ENCODE peak calls at places on chromosome 16, in ten cellular contexts. Z is A549, J is left lung, F is stomach, K is psoas muscle, G is tibial artery, M is PC-3, Q is heart left ventricle, T is upper lobe of left lung, Y is fibroblast of lung. C is an unnamed sample.

GRCh38 chr16:64240586-64240985 is 881.3 kb downstream of the CDH11 start:
- DNase-seq in Z (no peak), J (no peak), F (no peak), K (no peak), G (no peak), M (peak; percentile 37), Q (no peak), T (no peak), Y (no peak), C (no peak)

GRCh38 chr16:55873122-55873521 is 2.1 kb downstream of the CES5A start:
- DNase-seq in Z (no peak), J (no peak), F (no peak), K (no peak), G (no peak), M (no peak), Q (no peak), T (no peak), Y (no peak), C (no peak)

GRCh38 chr16:69105501-69106361 is at the start of gene HAS3:
- DNase-seq in Z (peak; percentile 81), J (peak; percentile 90), F (peak; percentile 65), K (peak; percentile 78), G (no peak), M (peak; percentile 75), Q (peak; percentile 44), T (peak; percentile 72), Y (peak; percentile 53), C (no peak)

GRCh38 chr16:29765167-29766032 is 12.7 kb upstream of the ZG16 start:
- DNase-seq in Z (no peak), J (no peak), F (no peak), K (no peak), G (no peak), M (peak; percentile 67), Q (no peak), T (peak; percentile 91), Y (no peak), C (no peak)

GRCh38 chr16:3059041-3059722 is 6.3 kb upstream of the IL32 start:
- DNase-seq in Z (peak; percentile 79), J (peak; percentile 99), F (peak; percentile 91), K (peak; percentile 93), G (peak; percentile 73), M (peak; percentile 83), Q (peak; percentile 93), T (peak; percentile 94), Y (peak; percentile 75), C (peak; percentile 92)

GRCh38 chr16:3020604-3021448 is 658 bp downstream of the TNFRSF12A start:
- DNase-seq in Z (peak; percentile 81), J (peak; percentile 94), F (peak; percentile 78), K (peak; percentile 96), G (peak; percentile 63), M (peak; percentile 88), Q (peak; percentile 85), T (peak; percentile 91), Y (peak; percentile 85), C (peak; percentile 80)

GRCh38 chr16:86010680-86011141 is 111.7 kb downstream of the IRF8 start:
- DNase-seq in Z (no peak), J (no peak), F (no peak), K (no peak), G (no peak), M (no peak), Q (no peak), T (no peak), Y (no peak), C (no peak)

GRCh38 chr16:2242598-2242997 is 6.4 kb downstream of the DNASE1L2 start:
- DNase-seq in Z (no peak), J (no peak), F (no peak), K (peak; percentile 46), G (no peak), M (no peak), Q (no peak), T (no peak), Y (no peak), C (no peak)

GRCh38 chr16:87431926-87432325 is 39.8 kb downstream of the MAP1LC3B start:
- DNase-seq in Z (no peak), J (peak; percentile 10), F (no peak), K (no peak), G (no peak), M (peak; percentile 8), Q (no peak), T (no peak), Y (peak; percentile 84), C (no peak)

GRCh38 chr16:12869681-12870427 is 31.5 kb upstream of the SHISA9 start:
- DNase-seq in Z (no peak), J (no peak), F (no peak), K (no peak), G (no peak), M (no peak), Q (no peak), T (no peak), Y (no peak), C (no peak)

GRCh38 chr16:76483510-76483909 is 206.3 kb downstream of the CNTNAP4 start:
- DNase-seq in Z (no peak), J (no peak), F (no peak), K (no peak), G (no peak), M (no peak), Q (no peak), T (no peak), Y (no peak), C (no peak)

GRCh38 chr16:24776486-24777220 is 47.2 kb downstream of the TNRC6A start:
- DNase-seq in Z (no peak), J (no peak), F (peak; percentile 43), K (peak; percentile 65), G (peak; percentile 31), M (no peak), Q (peak; percentile 39), T (no peak), Y (peak; percentile 37), C (no peak)

GRCh38 chr16:25613931-25614330 is 77.8 kb upstream of the HS3ST4 start:
- DNase-seq in Z (no peak), J (no peak), F (no peak), K (no peak), G (no peak), M (no peak), Q (no peak), T (no peak), Y (no peak), C (no peak)

GRCh38 chr16:20380782-20381181 is 23.8 kb downstream of the PDILT start:
- DNase-seq in Z (no peak), J (no peak), F (no peak), K (no peak), G (no peak), M (no peak), Q (no peak), T (no peak), Y (no peak), C (no peak)

GRCh38 chr16:89598199-89598598 is 15.2 kb upstream of the DPEP1 start:
- DNase-seq in Z (peak; percentile 44), J (no peak), F (no peak), K (no peak), G (no peak), M (no peak), Q (no peak), T (no peak), Y (peak; percentile 57), C (no peak)

GRCh38 chr16:68361485-68361884 is 50.7 kb downstream of the PRMT7 start:
- DNase-seq in Z (no peak), J (peak; percentile 70), F (no peak), K (no peak), G (no peak), M (no peak), Q (no peak), T (no peak), Y (no peak), C (no peak)

DNA sequence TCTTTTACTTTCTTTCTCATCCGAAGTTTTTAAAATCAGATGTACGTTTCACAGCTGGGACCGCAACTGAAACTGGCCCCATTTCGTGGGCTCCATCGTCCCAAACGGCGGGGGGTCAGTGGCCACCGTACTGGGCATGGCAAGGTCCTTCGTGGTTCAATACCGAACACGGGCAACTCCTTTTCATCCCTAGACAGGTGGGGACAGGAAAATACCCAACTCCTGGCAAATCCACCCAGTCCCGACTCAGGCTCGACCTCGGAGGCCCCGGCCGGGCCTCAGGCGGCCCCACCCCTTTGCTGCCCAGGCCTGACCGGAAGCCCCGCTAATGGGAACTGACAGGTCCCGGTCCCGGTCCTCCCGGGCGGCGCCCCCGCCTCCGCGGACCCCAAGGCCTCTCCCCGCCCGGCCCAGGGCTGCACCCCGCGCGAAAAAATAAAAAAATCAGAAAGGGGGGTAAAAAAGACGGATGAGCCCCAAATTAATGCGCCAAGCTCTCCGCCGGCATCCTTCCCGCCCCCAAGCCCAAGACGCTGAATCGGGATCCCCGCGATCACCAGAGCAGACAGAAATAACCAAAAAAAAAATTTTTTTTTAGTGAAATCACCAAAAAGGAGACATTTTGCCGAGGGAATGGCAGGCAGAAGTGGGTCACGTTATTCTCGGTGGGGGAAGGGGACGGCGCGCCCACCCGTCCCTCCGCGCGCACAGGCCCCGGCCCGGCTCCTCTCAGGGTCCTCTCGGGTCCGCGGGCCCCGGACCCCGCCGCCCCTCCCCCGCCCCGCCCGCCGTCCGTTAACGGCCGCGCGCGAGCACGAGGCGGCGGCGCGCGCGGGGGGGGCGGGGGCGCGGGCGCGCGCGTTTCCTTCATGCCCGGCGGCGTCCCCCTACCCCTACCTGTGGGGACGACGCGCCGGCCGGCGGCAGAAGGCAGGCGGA is 562 bp downstream of the ZC3H7A start:
- DNase-seq in Z (peak; percentile 50), J (peak; percentile 92), F (peak; percentile 62), K (peak; percentile 79), G (peak; percentile 73), M (peak; percentile 11), Q (peak; percentile 79), T (peak; percentile 80), Y (peak; percentile 60), C (peak; percentile 89)
- H3K4me3 ChIP-seq in Z (peak overlapping the region; percentile 89), J (peak overlapping the region; percentile 86), F (peak overlapping the region; percentile 83), K (peak overlapping the region; percentile 99), G (peak overlapping the region; percentile 92), M (peak overlapping the region; percentile 97), Q (peak overlapping the region; percentile 59), T (peak overlapping the region; percentile 93), Y (peak overlapping the region; percentile 99), C (peak overlapping the region; percentile 91)

DNA sequence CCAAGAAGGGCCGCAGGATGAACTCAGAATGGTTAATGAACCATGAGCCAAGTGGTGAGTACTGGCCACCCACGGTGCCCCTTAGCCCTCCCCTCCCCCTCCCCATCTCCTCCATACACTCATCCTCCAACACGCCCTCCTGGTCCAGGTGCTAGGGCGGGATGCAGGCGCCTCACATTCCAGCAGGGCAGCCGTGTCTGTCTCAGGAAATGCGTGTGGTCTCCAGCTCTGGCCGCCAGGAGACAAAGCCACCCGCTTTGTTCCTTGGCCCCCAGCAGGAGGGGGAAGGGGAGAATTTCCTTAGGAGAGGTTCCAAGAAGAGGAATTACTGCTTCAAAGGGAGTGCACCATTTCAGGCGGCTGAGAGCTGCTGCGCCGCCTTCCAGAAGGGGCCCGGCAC is 29.8 kb upstream of the RMI2 start:
- DNase-seq in Z (no peak), J (no peak), F (no peak), K (no peak), G (no peak), M (peak; percentile 12), Q (no peak), T (no peak), Y (peak; percentile 37), C (no peak)
- TF ChIP-seq CTCF in Z (no peak), J (no peak), F (no peak), K (no peak), G (no peak), M (no peak), Q (no peak), T (no peak), Y (no peak), C (no peak)

GRCh38 chr16:11668590-11669379 is 530 bp downstream of the SNN start:
- DNase-seq in Z (no peak), J (peak; percentile 89), F (no peak), K (peak; percentile 74), G (no peak), M (no peak), Q (no peak), T (no peak), Y (no peak), C (no peak)
- H3K27ac ChIP-seq in Z (peak overlapping the region; percentile 83), J (peak overlapping the region; percentile 42), F (peak overlapping the region; percentile 38), K (peak overlapping the region; percentile 91), G (peak overlapping the region; percentile 95), M (no peak overlapping the region), Q (peak overlapping the region; percentile 86), T (peak overlapping the region; percentile 85), Y (peak overlapping the region; percentile 36), C (peak overlapping the region; percentile 81)

GRCh38 chr16:82758904-82759303 is 132.1 kb downstream of the CDH13 start:
- DNase-seq in Z (no peak), J (no peak), F (no peak), K (no peak), G (no peak), M (no peak), Q (no peak), T (no peak), Y (no peak), C (no peak)
- H3K4me3 ChIP-seq in Z (no peak overlapping the region), J (no peak overlapping the region), F (no peak overlapping the region), K (no peak overlapping the region), G (no peak overlapping the region), M (no peak overlapping the region), Q (no peak overlapping the region), T (no peak overlapping the region), Y (no peak overlapping the region), C (no peak overlapping the region)